ENCODE peak calls at places on chromosomes 4 and X, in eight cellular contexts. J is OCI-LY7; F is endothelial cell of umbilical vein; K is neuronal stem cell; G is adrenal gland; V is uterus; L is lung; Q is CD4-positive, CD25-positive, alpha-beta regulatory T cell. T is an unnamed sample. For H3K9me3, the result is how much of the 10 kb centered on the place peaks cover.

GRCh38 chr4:17557880-17558279 is 19.1 kb upstream of the LAP3 start:
- DNase-seq in J (no peak), F (no peak), K (no peak), G (no peak), V (no peak), L (no peak), Q (no peak), T (no peak)

GRCh38 chr4:177118596-177118995 is 191.1 kb upstream of the NEIL3 start:
- DNase-seq in J (no peak), F (no peak), K (no peak), G (no peak), V (peak), L (no peak), Q (no peak), T (no peak)

GRCh38 chr4:37977471-37978452 is 17.6 kb downstream of the PTTG2 start:
- DNase-seq in J (peak), F (peak), K (peak), G (peak), V (peak), L (peak), Q (peak), T (peak)

GRCh38 chrX:129606918-129607317 is 47.8 kb downstream of the APLN start:
- DNase-seq in J (peak), F (peak), K (peak), G (peak), V (peak), L (peak), Q (peak), T (peak)

GRCh38 chr4:4472344-4472958 is 69.4 kb downstream of the STX18 start:
- DNase-seq in J (no peak), F (no peak), K (no peak), G (peak), V (no peak), L (no peak), Q (no peak), T (no peak)

GRCh38 chrX:154142950-154143745 is 895 bp upstream of the OPN1LW start:
- DNase-seq in J (no peak), F (no peak), K (no peak), G (no peak), V (no peak), L (no peak), Q (no peak), T (no peak)

GRCh38 chr4:77193511-77194236 is 36.7 kb downstream of the CCNG2 start:
- DNase-seq in J (peak), F (no peak), K (no peak), G (peak), V (no peak), L (peak), Q (peak), T (peak)

GRCh38 chr4:155582971-155583437 is 83.6 kb upstream of the GUCY1A1 start:
- DNase-seq in J (no peak), F (peak), K (no peak), G (no peak), V (no peak), L (no peak), Q (no peak), T (no peak)

DNA sequence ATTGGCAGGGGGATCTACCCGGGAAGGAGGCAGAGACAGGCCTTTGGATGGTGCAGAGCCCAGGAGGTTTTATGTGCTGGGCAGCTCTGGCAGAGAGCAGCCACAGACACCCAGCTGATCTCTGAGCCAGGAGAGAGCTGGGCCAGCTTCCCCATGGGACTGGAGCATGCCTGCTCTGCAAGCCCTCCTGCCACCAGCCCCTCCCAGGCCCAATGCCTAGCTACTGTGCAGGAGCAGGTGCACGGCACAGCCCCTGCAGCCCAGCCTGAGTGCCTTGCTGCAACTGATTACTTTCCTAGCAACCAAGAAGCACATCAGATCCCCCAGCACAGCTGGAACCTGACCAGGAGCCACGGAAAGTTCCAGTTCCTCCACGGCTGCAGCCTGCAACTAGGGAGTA is 57.8 kb upstream of the BEND2 start:
- DNase-seq in J (no peak), F (no peak), K (no peak), G (no peak), V (no peak), L (no peak), Q (no peak), T (no peak)
- H3K9me3 ChIP-seq in J (under half), F (under half), K (under half), G (under half), V (under half), L (under half), Q (under half), T (under half)

GRCh38 chr4:166422475-166422874 is 549.4 kb downstream of the TLL1 start:
- DNase-seq in J (no peak), F (peak), K (no peak), G (no peak), V (no peak), L (no peak), Q (no peak), T (no peak)

GRCh38 chr4:166415749-166416148 is 542.7 kb downstream of the TLL1 start:
- DNase-seq in J (no peak), F (no peak), K (no peak), G (no peak), V (no peak), L (no peak), Q (no peak), T (no peak)

DNA sequence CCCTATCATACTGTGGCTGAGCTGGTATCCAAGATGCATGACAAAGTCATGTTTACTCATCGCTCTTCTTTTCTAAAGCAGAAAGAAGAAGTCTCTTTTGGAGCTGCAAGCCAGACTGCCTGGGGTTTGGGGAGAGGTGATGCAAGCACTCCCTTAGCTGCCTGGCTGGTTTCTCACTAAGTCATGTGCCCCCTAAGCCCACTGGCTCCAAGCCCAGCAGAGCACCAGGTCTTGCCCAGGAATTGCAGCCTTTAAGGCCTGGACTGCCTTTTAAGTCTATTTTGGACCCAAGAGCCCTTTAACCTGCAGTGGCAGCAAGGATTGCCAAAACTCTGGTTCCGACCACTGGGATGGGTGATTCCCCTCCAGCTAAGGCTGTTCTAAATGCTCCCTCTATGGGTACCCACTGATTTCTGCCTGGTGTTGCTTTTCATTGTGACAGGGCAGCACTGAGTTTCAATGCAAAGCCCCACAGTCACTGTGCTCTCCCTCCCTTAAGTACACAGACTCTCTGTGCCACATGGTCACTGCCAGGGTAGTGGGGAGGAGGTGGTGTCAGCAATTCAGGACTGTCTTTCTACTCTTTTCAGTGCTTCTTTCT is 548.6 kb downstream of the TLL1 start:
- DNase-seq in J (no peak), F (no peak), K (no peak), G (no peak), V (no peak), L (no peak), Q (no peak), T (no peak)
- H3K9me3 ChIP-seq in J (under half), F (under half), K (under half), G (under half), V (under half), L (under half), Q (under half), T (under half)

DNA sequence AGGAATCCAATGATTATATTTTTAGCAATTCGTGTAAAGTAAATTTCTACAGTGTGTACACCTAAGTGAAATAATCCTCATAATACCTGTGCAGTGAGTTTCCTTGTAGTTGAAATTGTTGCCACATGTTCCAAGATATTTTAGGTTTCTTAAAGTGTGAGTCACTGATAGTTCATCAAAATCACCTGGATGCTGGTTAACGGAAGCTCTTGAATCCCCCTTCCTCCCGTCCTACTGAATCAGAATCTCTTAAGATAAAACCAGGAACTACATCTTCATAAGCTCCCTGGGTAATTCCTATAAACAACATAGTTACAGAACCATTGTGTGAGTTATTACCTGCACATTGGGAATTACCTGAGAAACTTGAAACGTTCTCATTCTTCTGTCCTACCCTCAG is 197.4 kb upstream of the HS3ST1 start:
- DNase-seq in J (no peak), F (no peak), K (no peak), G (no peak), V (no peak), L (no peak), Q (no peak), T (no peak)
- H3K9me3 ChIP-seq in J (under half), F (under half), K (under half), G (under half), V (under half), L (under half), Q (under half), T (under half)

DNA sequence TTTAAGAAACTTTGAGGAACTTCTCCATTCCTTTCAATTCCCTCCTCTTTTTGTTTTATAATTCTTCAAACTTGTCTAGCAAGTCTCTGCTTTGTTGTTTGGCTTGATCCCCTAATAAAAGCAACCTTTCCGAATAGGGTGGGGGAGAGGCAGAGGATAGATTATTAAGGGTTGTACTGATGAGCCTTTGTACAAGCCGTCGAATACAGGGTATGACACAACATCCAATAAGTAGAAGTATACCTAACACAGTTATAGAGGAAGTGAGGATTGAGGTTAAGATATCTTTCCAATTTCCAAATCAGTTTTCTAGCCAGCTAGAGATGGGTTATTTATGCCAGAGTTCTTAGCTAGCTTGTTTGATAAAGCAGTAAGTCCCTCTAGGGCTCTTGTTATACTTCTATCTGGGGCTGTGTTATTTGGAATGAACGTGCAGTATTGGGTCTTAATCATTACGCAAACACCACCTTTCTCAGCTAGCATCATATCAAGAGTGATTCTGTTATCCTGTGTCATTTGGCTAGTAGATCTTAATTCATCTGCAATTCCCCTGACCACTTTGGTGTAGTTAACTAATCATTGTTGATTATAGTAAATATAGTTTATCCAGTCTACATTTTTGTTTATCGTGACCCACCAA is 18.5 kb downstream of the METAP1 start:
- DNase-seq in J (no peak), F (no peak), K (no peak), G (no peak), V (no peak), L (no peak), Q (no peak), T (no peak)
- H3K9me3 ChIP-seq in J (under half), F (under half), K (half or more), G (under half), V (under half), L (under half), Q (under half), T (under half)

DNA sequence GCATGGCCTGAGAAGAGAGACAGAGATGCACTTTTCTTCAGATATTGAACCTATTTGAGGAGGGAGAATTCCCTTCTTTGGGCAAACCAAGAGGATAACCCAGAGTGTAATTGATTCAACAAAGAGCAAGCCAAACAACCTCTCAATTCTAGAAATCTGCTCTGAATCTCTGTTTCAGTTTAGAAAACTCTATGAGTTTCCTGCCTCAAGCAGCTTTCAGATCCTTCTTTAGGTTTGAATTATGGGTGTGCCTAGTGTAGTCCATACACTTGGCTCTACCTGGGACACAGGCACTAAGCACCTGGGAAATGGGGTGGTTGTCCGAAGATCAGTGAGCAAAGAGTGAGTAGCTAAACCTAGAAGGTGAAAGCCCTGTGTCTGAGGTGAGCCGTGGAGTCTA is 52.0 kb upstream of the MTMR8 start:
- DNase-seq in J (no peak), F (no peak), K (no peak), G (no peak), V (no peak), L (no peak), Q (no peak), T (no peak)
- H3K9me3 ChIP-seq in J (under half), F (under half), K (under half), G (under half), V (under half), L (under half), Q (under half), T (under half)

GRCh38 chr4:2304321-2304876 is 42.5 kb upstream of the MXD4 start:
- DNase-seq in J (no peak), F (no peak), K (no peak), G (no peak), V (no peak), L (peak), Q (no peak), T (no peak)

GRCh38 chr4:2302387-2303119 is 40.6 kb upstream of the MXD4 start:
- DNase-seq in J (no peak), F (no peak), K (no peak), G (peak), V (no peak), L (no peak), Q (no peak), T (no peak)

GRCh38 chr4:2304877-2305561 is 43.1 kb upstream of the MXD4 start:
- DNase-seq in J (no peak), F (no peak), K (no peak), G (peak), V (no peak), L (peak), Q (no peak), T (no peak)

GRCh38 chr4:2303121-2303685 is 41.3 kb upstream of the MXD4 start:
- DNase-seq in J (no peak), F (no peak), K (no peak), G (peak), V (no peak), L (no peak), Q (no peak), T (no peak)

DNA sequence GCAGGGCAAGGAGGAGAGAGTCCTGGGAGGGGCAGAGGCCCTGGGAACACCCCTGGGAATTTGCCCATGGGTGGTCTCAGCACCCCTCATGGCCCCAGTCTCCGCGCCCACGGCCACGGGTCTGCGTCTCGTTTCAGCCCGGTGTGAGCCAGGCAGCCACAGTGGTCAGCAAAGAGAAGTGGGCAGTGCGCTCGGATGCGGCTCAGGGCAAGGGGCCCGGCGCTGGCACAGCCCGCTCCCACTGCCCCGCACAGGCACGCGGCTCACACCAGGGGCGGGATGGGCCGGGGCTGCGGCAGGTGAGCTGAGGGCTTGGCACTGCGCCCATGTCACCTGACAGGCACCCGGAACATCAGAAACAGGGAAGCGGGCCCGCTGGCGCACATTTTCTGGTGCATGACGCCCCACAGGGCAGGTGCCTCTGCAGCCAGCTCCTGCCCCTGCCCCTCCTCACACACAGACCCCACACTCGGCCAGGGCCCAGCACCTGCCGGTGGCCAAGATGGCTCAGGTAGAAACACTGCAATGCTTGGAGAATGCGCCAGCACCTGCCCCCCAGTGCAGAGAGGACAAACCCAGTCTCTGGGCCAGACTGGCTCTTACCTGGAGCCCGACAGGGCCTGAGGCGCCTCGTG is 41.9 kb upstream of the MXD4 start:
- DNase-seq in J (no peak), F (no peak), K (no peak), G (peak), V (no peak), L (no peak), Q (no peak), T (no peak)
- H3K9me3 ChIP-seq in J (under half), F (under half), K (under half), G (under half), V (under half), L (under half), Q (under half), T (under half)